ENCODE peak calls at places on chromosomes 1 and 21, in eight cellular contexts. N, E, U, M, Z, H, F and Y are unnamed samples.

GRCh38 chr1:24322636-24323177 is 3.5 kb downstream of the GRHL3 start:
- DNase-seq in F (no peak), M (no peak), E (no peak), H (no peak), U (peak), N (no peak), Z (no peak), Y (no peak)

GRCh38 chr1:230581446-230582079 is 60.7 kb upstream of the COG2 start:
- DNase-seq in Z (peak), F (no peak), M (no peak), U (no peak), E (no peak), H (no peak), N (no peak), Y (no peak)

GRCh38 chr1:2276803-2277580 is 48.9 kb downstream of the SKI start:
- DNase-seq in H (no peak), E (no peak), U (no peak), F (no peak), M (no peak), N (no peak), Z (no peak), Y (no peak)

GRCh38 chr1:181010789-181011188 is 11.9 kb downstream of the STX6 start:
- DNase-seq in U (peak), Z (no peak), E (no peak), F (no peak), H (no peak), M (no peak), N (no peak), Y (no peak)

GRCh38 chr21:33302796-33303195 is 22.0 kb upstream of the IFNAR1 start:
- DNase-seq in F (no peak), E (no peak), U (no peak), H (no peak), M (no peak), Z (no peak), N (no peak), Y (no peak)

GRCh38 chr1:110165761-110166231 is 15.5 kb downstream of the SLC6A17 start:
- DNase-seq in U (no peak), M (no peak), N (no peak), Z (no peak), F (no peak), E (no peak), H (no peak), Y (no peak)

GRCh38 chr1:46394872-46395465 is 852 bp downstream of the FAAH start:
- DNase-seq in N (no peak), U (no peak), M (no peak), F (no peak), E (no peak), H (no peak), Z (no peak), Y (no peak)

GRCh38 chr1:186206046-186206564 is 168.9 kb downstream of the TPR start:
- DNase-seq in E (no peak), Z (no peak), F (no peak), U (no peak), H (no peak), M (no peak), N (no peak), Y (no peak)

GRCh38 chr1:50603274-50604271 is 180.3 kb upstream of the DMRTA2 start:
- DNase-seq in H (no peak), N (no peak), F (no peak), E (no peak), Z (no peak), U (peak), M (no peak), Y (no peak)

GRCh38 chr1:93681549-93682412 is at the start of gene BCAR3:
- DNase-seq in E (peak), Z (peak), H (peak), U (peak), N (peak), F (no peak), M (no peak), Y (peak)

GRCh38 chr1:43140010-43140409 is 32.1 kb downstream of the EBNA1BP2 start:
- DNase-seq in N (no peak), Z (no peak), H (no peak), F (no peak), U (no peak), E (no peak), M (no peak), Y (no peak)

GRCh38 chr1:68758666-68759209 is 261.9 kb upstream of the DEPDC1 start:
- DNase-seq in N (no peak), U (no peak), Z (no peak), M (no peak), F (no peak), H (no peak), E (no peak), Y (no peak)

GRCh38 chr1:26358411-26359384 is 4.8 kb upstream of the CRYBG2 start:
- DNase-seq in Z (no peak), E (peak), F (peak), H (peak), U (no peak), M (peak), N (peak), Y (peak)

GRCh38 chr1:187691439-187691838 is 862.7 kb downstream of the PLA2G4A start:
- DNase-seq in Z (no peak), U (peak), E (no peak), H (no peak), F (no peak), M (no peak), N (no peak), Y (no peak)

GRCh38 chr1:45914836-45915235 is 111.4 kb downstream of the MAST2 start:
- DNase-seq in Z (no peak), F (no peak), U (no peak), H (no peak), M (no peak), E (no peak), N (no peak), Y (no peak)

GRCh38 chr1:43068911-43069310 is 103.2 kb downstream of the EBNA1BP2 start:
- DNase-seq in N (no peak), H (no peak), U (no peak), E (no peak), M (no peak), F (no peak), Z (no peak), Y (no peak)

GRCh38 chr1:207463021-207463420 is 8.9 kb downstream of the CR2 start:
- DNase-seq in N (no peak), Z (no peak), E (no peak), M (no peak), F (no peak), H (no peak), U (peak), Y (no peak)

GRCh38 chr1:42142894-42143675 is 10.1 kb upstream of the GUCA2B start:
- DNase-seq in H (no peak), Z (no peak), U (no peak), E (no peak), M (no peak), N (no peak), F (no peak), Y (no peak)

GRCh38 chr1:171913385-171913784 is 72.1 kb downstream of the DNM3 start:
- DNase-seq in H (no peak), F (no peak), N (peak), U (peak), E (no peak), Z (no peak), M (no peak), Y (no peak)

GRCh38 chr1:233613252-233614172 is at the start of gene KCNK1:
- DNase-seq in Z (peak), N (peak), H (no peak), M (no peak), F (no peak), U (peak), E (peak), Y (peak)

GRCh38 chr1:99613716-99614115 is 32.2 kb upstream of the PALMD start:
- DNase-seq in M (no peak), E (no peak), Z (no peak), H (no peak), F (no peak), N (no peak), U (peak), Y (no peak)

GRCh38 chr1:5551274-5551966 is 440.8 kb downstream of the NPHP4 start:
- DNase-seq in E (no peak), F (no peak), M (no peak), N (peak), Z (no peak), H (peak), U (no peak), Y (no peak)

GRCh38 chr1:51313961-51314777 is 16.2 kb downstream of the TTC39A start:
- DNase-seq in Z (no peak), U (peak), F (no peak), M (no peak), E (no peak), N (peak), H (no peak), Y (no peak)

GRCh38 chr1:206503591-206504362 is 3.6 kb upstream of the RASSF5 start:
- DNase-seq in M (peak), H (peak), N (no peak), U (peak), F (no peak), E (peak), Z (no peak), Y (peak)

GRCh38 chr1:210743038-210743437 is 390.9 kb downstream of the KCNH1 start:
- DNase-seq in H (no peak), F (no peak), E (no peak), U (no peak), M (no peak), N (no peak), Z (no peak), Y (no peak)

GRCh38 chr1:56510642-56511021 is 68.7 kb downstream of the PLPP3 start:
- DNase-seq in M (no peak), N (no peak), H (no peak), E (no peak), F (no peak), Z (no peak), U (no peak), Y (no peak)

GRCh38 chr21:35616090-35616489 is 444.2 kb downstream of the SETD4 start:
- DNase-seq in M (no peak), U (peak), F (no peak), N (no peak), Z (no peak), H (no peak), E (no peak), Y (no peak)

GRCh38 chr1:15966081-15966955 is 9.6 kb downstream of the ZBTB17 start:
- DNase-seq in F (no peak), M (peak), U (peak), Z (no peak), N (no peak), E (peak), H (peak), Y (peak)

GRCh38 chr1:163876546-163876945 is 554.8 kb downstream of the NUF2 start:
- DNase-seq in Z (no peak), F (no peak), M (no peak), H (no peak), E (no peak), N (no peak), U (no peak), Y (no peak)

GRCh38 chr1:237799762-237800474 is 90.8 kb downstream of the ZP4 start:
- DNase-seq in U (peak), Z (peak), F (peak), N (peak), H (peak), M (no peak), E (peak), Y (peak)